ENCODE peak calls at places on chromosomes 3 and 15, in six cellular contexts. Z, T, W, L, N and I are unnamed samples.

GRCh38 chr3:50324351-50325144 is 2.0 kb upstream of the HYAL2 start:
- DNase-seq in Z (peak), T (peak), W (peak), L (no peak), N (no peak), I (no peak)

GRCh38 chr3:47006145-47006651 is 26.7 kb downstream of the NBEAL2 start:
- DNase-seq in Z (no peak), T (no peak), W (no peak), L (no peak), N (no peak), I (no peak)

GRCh38 chr3:38755130-38755529 is 60.9 kb downstream of the SCN10A start:
- DNase-seq in Z (no peak), T (no peak), W (no peak), L (no peak), N (no peak), I (no peak)

GRCh38 chr15:95883064-95883463 is 447.4 kb upstream of the NR2F2 start:
- DNase-seq in Z (no peak), T (no peak), W (no peak), L (no peak), N (no peak), I (no peak)

GRCh38 chr3:41007399-41007798 is 191.9 kb upstream of the CTNNB1 start:
- DNase-seq in Z (no peak), T (no peak), W (no peak), L (no peak), N (no peak), I (no peak)

GRCh38 chr3:189756651-189757078 is 125.5 kb downstream of the TP63 start:
- DNase-seq in Z (no peak), T (no peak), W (no peak), L (no peak), N (no peak), I (no peak)

GRCh38 chr15:74543583-74543982 is 2.6 kb downstream of the ARID3B start:
- DNase-seq in Z (no peak), T (no peak), W (no peak), L (no peak), N (no peak), I (no peak)

GRCh38 chr3:142188846-142189245 is 36.5 kb downstream of the GK5 start:
- DNase-seq in Z (no peak), T (no peak), W (no peak), L (no peak), N (no peak), I (no peak)

GRCh38 chr15:70189826-70190225 is 92.1 kb upstream of the TLE3 start:
- DNase-seq in Z (no peak), T (no peak), W (no peak), L (no peak), N (no peak), I (no peak)

GRCh38 chr15:56804908-56805307 is 71.6 kb upstream of the ZNF280D start:
- DNase-seq in Z (no peak), T (no peak), W (no peak), L (no peak), N (no peak), I (no peak)

GRCh38 chr3:175398676-175399075 is 539.5 kb downstream of the NAALADL2 start:
- DNase-seq in Z (no peak), T (no peak), W (no peak), L (no peak), N (no peak), I (no peak)

GRCh38 chr3:13332740-13333139 is 87.4 kb downstream of the NUP210 start:
- DNase-seq in Z (no peak), T (no peak), W (no peak), L (no peak), N (no peak), I (no peak)

GRCh38 chr3:187942658-187943241 is 197.5 kb upstream of the BCL6 start:
- DNase-seq in Z (no peak), T (no peak), W (no peak), L (no peak), N (no peak), I (no peak)

GRCh38 chr3:26011276-26011675 is 221.4 kb downstream of the OXSM start:
- DNase-seq in Z (no peak), T (no peak), W (no peak), L (no peak), N (no peak), I (no peak)

GRCh38 chr3:145820175-145820574 is 340.8 kb downstream of the PLOD2 start:
- DNase-seq in Z (no peak), T (no peak), W (no peak), L (no peak), N (no peak), I (no peak)

GRCh38 chr3:186385856-186386602 is 24.0 kb upstream of the DGKG start:
- DNase-seq in Z (no peak), T (no peak), W (no peak), L (no peak), N (no peak), I (no peak)

GRCh38 chr15:78177447-78177873 is 28.3 kb downstream of the IDH3A start:
- DNase-seq in Z (peak), T (peak), W (peak), L (no peak), N (no peak), I (no peak)

GRCh38 chr3:155805204-155805801 is 775 bp downstream of the C3orf33 start:
- DNase-seq in Z (peak), T (no peak), W (no peak), L (no peak), N (no peak), I (no peak)

GRCh38 chr15:44102675-44103254 is 92.3 kb downstream of the FRMD5 start:
- DNase-seq in Z (no peak), T (no peak), W (peak), L (no peak), N (no peak), I (no peak)

GRCh38 chr3:22115581-22115980 is 364.6 kb upstream of the ZNF385D start:
- DNase-seq in Z (no peak), T (no peak), W (no peak), L (no peak), N (no peak), I (no peak)

GRCh38 chr3:152026033-152026556 is 152.7 kb downstream of the SUCNR1 start:
- DNase-seq in Z (no peak), T (no peak), W (no peak), L (no peak), N (no peak), I (no peak)

GRCh38 chr3:78887608-78888011 is 880.2 kb downstream of the ROBO1 start:
- DNase-seq in Z (no peak), T (no peak), W (no peak), L (no peak), N (no peak), I (no peak)